ENCODE peak calls at places on chromosomes 5 and 9, in eight cellular contexts. T is CD8-positive, alpha-beta T cell; K is pancreas; E is lung; Y is IMR-90; S is PC-3; O is ovary; X is left ventricle myocardium inferior. U is an unnamed sample. For H3K4me1, the result is how much of the 10 kb centered on the place peaks cover.

GRCh38 chr5:98464737-98465330 is 308.6 kb upstream of the RGMB start:
- DNase-seq in K (no peak), T (no peak), S (no peak), Y (no peak), E (no peak), O (no peak), X (no peak), U (no peak)

GRCh38 chr9:93180938-93181337 is 3.0 kb upstream of the WNK2 start:
- DNase-seq in S (no peak), Y (no peak), O (no peak), E (no peak), K (no peak), X (no peak), T (no peak), U (no peak)

GRCh38 chr5:502325-503079 is 21.7 kb downstream of the SLC9A3 start:
- DNase-seq in O (no peak), X (no peak), E (no peak), K (no peak), T (no peak), S (no peak), Y (no peak), U (no peak)

GRCh38 chr5:92944903-92945629 is 636.0 kb downstream of the NR2F1-AS1 start:
- DNase-seq in X (no peak), S (peak), O (no peak), K (no peak), E (no peak), Y (peak), T (no peak), U (no peak)

GRCh38 chr5:6473284-6473683 is 24.6 kb downstream of the UBE2QL1 start:
- DNase-seq in O (no peak), K (no peak), Y (no peak), T (no peak), X (no peak), S (no peak), E (no peak), U (no peak)

GRCh38 chr9:92350129-92350739 is 24.5 kb downstream of the CENPP start:
- DNase-seq in T (no peak), S (no peak), E (no peak), Y (peak), K (no peak), O (no peak), X (no peak), U (no peak)

GRCh38 chr9:133394687-133395271 is 18.6 kb downstream of the STKLD1 start:
- DNase-seq in X (no peak), T (no peak), K (no peak), O (no peak), E (no peak), Y (no peak), S (no peak), U (no peak)

GRCh38 chr9:122370869-122371467 is at the start of gene PTGS1:
- DNase-seq in Y (peak), S (no peak), T (peak), X (peak), O (no peak), K (peak), E (peak), U (peak)

GRCh38 chr5:129135633-129136032 is 41.1 kb downstream of the ISOC1 start:
- DNase-seq in O (no peak), Y (no peak), E (no peak), S (peak), X (no peak), T (no peak), K (no peak), U (no peak)

GRCh38 chr9:124006448-124007156 is 5.0 kb upstream of the LHX2 start:
- DNase-seq in O (no peak), X (no peak), Y (no peak), K (no peak), T (no peak), S (no peak), E (no peak), U (no peak)

GRCh38 chr5:137316346-137316736 is 182.8 kb downstream of the SPOCK1 start:
- DNase-seq in O (no peak), E (no peak), T (no peak), X (no peak), S (peak), Y (peak), K (peak), U (no peak)

GRCh38 chr5:91272858-91273257 is 110.3 kb downstream of the ARRDC3 start:
- DNase-seq in Y (peak), S (peak), O (no peak), E (no peak), X (no peak), T (no peak), K (no peak), U (no peak)

GRCh38 chr5:55897905-55898304 is 46.7 kb downstream of the IL31RA start:
- DNase-seq in E (no peak), S (no peak), O (peak), Y (peak), X (peak), T (no peak), K (no peak), U (no peak)

GRCh38 chr9:17876687-17877086 is 297.8 kb downstream of the SH3GL2 start:
- DNase-seq in T (no peak), S (no peak), X (no peak), E (no peak), K (no peak), Y (no peak), O (no peak), U (no peak)

GRCh38 chr9:103799959-103800358 is 294.1 kb upstream of the SMC2 start:
- DNase-seq in E (no peak), Y (no peak), X (no peak), S (no peak), O (no peak), T (no peak), K (no peak), U (no peak)

GRCh38 chr5:27682600-27682999 is 644.2 kb upstream of the CDH9 start:
- DNase-seq in K (no peak), X (no peak), S (peak), Y (no peak), O (no peak), E (no peak), T (no peak), U (no peak)

GRCh38 chr5:115580941-115581340 is 21.3 kb downstream of the TICAM2 start:
- DNase-seq in S (no peak), E (no peak), K (no peak), X (no peak), O (no peak), Y (no peak), T (no peak), U (no peak)

GRCh38 chr9:135328485-135329417 is 150.8 kb upstream of the PPP1R26 start:
- DNase-seq in S (no peak), X (no peak), E (no peak), T (no peak), Y (no peak), K (peak), O (no peak), U (no peak)

GRCh38 chr9:19533373-19533772 is 124.6 kb downstream of the ACER2 start:
- DNase-seq in X (no peak), T (no peak), K (no peak), O (no peak), S (no peak), E (no peak), Y (peak), U (no peak)

GRCh38 chr5:176891331-176891958 is 7.7 kb downstream of the HK3 start:
- DNase-seq in Y (no peak), S (no peak), E (no peak), X (no peak), O (no peak), K (no peak), T (no peak), U (peak)

GRCh38 chr9:113645972-113646241 is 182.4 kb downstream of the RGS3 start:
- DNase-seq in Y (no peak), K (peak), O (no peak), S (no peak), E (no peak), T (no peak), X (no peak), U (no peak)

GRCh38 chr5:178356459-178356872 is 123.9 kb upstream of the PHYKPL start:
- DNase-seq in X (peak), Y (no peak), T (no peak), K (no peak), S (no peak), E (no peak), O (no peak), U (peak)

GRCh38 chr9:726005-726404 is 115.5 kb upstream of the DMRT1 start:
- DNase-seq in X (no peak), T (no peak), K (no peak), S (no peak), E (no peak), O (no peak), Y (no peak), U (no peak)

GRCh38 chr5:63648376-63648775 is 313.9 kb downstream of the HTR1A start:
- DNase-seq in X (no peak), K (no peak), O (no peak), T (no peak), E (no peak), Y (no peak), S (no peak), U (no peak)

GRCh38 chr9:91119147-91119546 is 242.6 kb downstream of the AUH start:
- DNase-seq in S (peak), T (no peak), X (no peak), K (no peak), Y (peak), E (no peak), O (no peak), U (no peak)

GRCh38 chr9:118331622-118332045 is 627.4 kb downstream of the TLR4 start:
- DNase-seq in O (no peak), X (no peak), K (no peak), Y (no peak), E (no peak), T (no peak), S (peak), U (no peak)

GRCh38 chr9:114588671-114589526 is 1.3 kb downstream of the ATP6V1G1 start:
- DNase-seq in T (no peak), Y (peak), S (peak), O (no peak), E (no peak), K (no peak), X (no peak), U (no peak)

GRCh38 chr9:106432631-106433030 is 430.3 kb upstream of the ZNF462 start:
- DNase-seq in O (no peak), X (no peak), K (no peak), E (no peak), S (peak), T (no peak), Y (no peak), U (no peak)
- TF ChIP-seq CTCF in O (no peak), X (no peak), K (no peak), E (no peak), S (no peak), T (no peak), Y (no peak), U (no peak)

GRCh38 chr5:120609570-120609969 is 145.5 kb downstream of the PRR16 start:
- DNase-seq in Y (peak), S (peak), X (no peak), E (no peak), T (no peak), O (no peak), K (no peak), U (no peak)

GRCh38 chr5:120610145-120610544 is 146.0 kb downstream of the PRR16 start:
- DNase-seq in S (no peak), X (no peak), K (no peak), Y (no peak), T (no peak), O (no peak), E (no peak), U (no peak)

GRCh38 chr5:120600639-120601038 is 136.5 kb downstream of the PRR16 start:
- DNase-seq in S (no peak), T (no peak), E (no peak), Y (no peak), X (no peak), O (no peak), K (no peak), U (no peak)

GRCh38 chr5:120605325-120606079 is 141.4 kb downstream of the PRR16 start:
- DNase-seq in E (no peak), X (no peak), T (no peak), S (no peak), K (no peak), Y (no peak), O (no peak), U (no peak)

DNA sequence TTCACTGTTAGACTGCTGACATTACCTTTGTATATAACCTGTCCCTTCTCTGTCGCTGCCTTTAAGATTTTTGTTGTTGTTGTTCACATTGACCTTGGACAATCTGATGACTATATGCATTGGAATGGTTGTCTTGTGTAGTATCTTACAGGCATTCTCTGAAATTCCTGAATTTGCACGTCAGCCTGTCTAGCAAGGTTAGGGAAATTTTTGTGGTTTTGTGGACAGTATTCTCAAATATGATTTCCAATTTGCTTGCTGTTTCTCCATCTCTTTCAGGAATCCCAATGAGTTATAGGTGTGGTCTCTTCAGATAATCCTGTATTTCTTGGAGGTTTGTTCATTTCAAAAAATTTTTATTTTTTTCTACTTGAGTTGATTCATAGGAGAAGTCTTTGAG is 140.8 kb downstream of the PRR16 start:
- DNase-seq in E (no peak), K (no peak), Y (peak), X (no peak), S (peak), O (no peak), T (no peak), U (no peak)
- H3K4me1 ChIP-seq in E (under half), K (under half), Y (under half), X (under half), S (under half), O (under half), T (under half), U (under half)

DNA sequence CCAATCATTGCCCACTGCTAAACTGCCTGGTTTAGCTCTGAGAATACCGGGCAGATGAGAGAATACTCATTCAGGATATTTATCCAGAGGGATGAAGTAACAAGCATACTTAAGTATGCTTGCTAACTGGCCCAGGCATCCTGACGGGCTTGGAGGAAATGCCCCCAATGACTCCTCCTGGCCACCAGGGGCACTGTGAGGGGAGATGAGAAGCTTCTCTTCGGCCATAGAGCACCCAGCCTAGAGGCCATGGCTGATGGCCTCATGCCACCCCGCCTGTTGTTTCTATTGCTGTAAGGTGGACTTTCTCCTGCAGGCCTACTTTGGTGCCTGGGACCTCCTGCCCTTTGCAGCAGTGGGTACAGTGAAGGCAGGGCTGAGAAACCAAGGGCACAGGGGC is 134.5 kb upstream of the FSTL4 start:
- DNase-seq in T (no peak), O (no peak), X (no peak), Y (no peak), E (no peak), S (no peak), K (no peak), U (no peak)
- TF ChIP-seq CTCF in T (no peak), O (no peak), X (no peak), Y (no peak), E (no peak), S (peak), K (no peak), U (no peak)

GRCh38 chr5:102388235-102388634 is 92.2 kb upstream of the SLCO4C1 start:
- DNase-seq in T (no peak), K (no peak), S (no peak), E (no peak), Y (no peak), X (no peak), O (no peak), U (no peak)
- H3K4me1 ChIP-seq in T (under half), K (under half), S (under half), E (under half), Y (under half), X (under half), O (under half), U (under half)

GRCh38 chr9:100394032-100394695 is 32.8 kb upstream of the MSANTD3 start:
- DNase-seq in Y (no peak), X (no peak), E (no peak), T (no peak), K (no peak), O (no peak), S (no peak), U (no peak)
- TF ChIP-seq CTCF in Y (no peak), X (no peak), E (no peak), T (no peak), K (no peak), O (no peak), S (no peak), U (no peak)

DNA sequence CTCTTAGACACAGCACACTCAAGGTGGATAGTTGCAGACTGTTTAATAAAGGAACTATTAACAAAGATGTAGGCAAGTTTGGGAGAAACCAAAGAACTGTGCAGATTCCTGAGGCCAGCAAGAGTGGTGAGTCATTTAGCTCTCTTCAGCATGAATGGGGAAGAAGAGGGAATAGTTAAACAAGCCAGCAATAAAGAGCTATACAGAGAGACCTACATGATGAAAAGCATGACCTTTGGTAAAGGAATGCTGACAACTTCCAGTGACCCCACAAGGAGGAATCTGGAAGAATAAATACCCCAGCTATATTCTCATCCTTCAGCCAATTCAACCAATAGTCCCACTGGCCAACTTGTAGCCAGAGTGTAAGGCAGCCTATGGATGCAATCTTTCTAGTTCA is 706.0 kb upstream of the GRAMD2B start:
- DNase-seq in K (no peak), S (peak), Y (peak), E (no peak), O (no peak), T (no peak), X (no peak), U (no peak)
- H3K4me1 ChIP-seq in K (under half), S (under half), Y (under half), E (under half), O (under half), T (under half), X (under half), U (under half)

GRCh38 chr5:1734908-1735289 is 64.7 kb downstream of the MRPL36 start:
- DNase-seq in O (no peak), T (no peak), E (peak), X (no peak), K (no peak), S (no peak), Y (no peak), U (peak)
- TF ChIP-seq CTCF in O (no peak), T (no peak), E (no peak), X (no peak), K (no peak), S (no peak), Y (no peak), U (no peak)

U was measured in stomach.